ENCODE peak calls at places on chromosomes 11 and 22, in seven cellular contexts. One of them, this sample, is unnamed.

GRCh38 chr22:38317995-38318715 is 922 bp upstream of the CSNK1E start:
- DNase-seq in caudate nucleus: no peak
- DNase-seq in activated CD4-positive, alpha-beta T cell treated with anti-CD3 and anti-CD28 coated beads, Interleukin-2, amount 10 ng/mL, durations not matched to agents 7 days and 5 days: no peak
- DNase-seq in activated CD4-positive, CD25-positive, alpha-beta regulatory T cell: no peak
- DNase-seq in nephron progenitor cell: no peak
- DNase-seq in brain microvascular endothelial cell: peak
- DNase-seq in iPS DF 19.7: no peak
- DNase-seq in this sample: peak

GRCh38 chr11:2583605-2583958 is 116.2 kb downstream of the KCNQ1OT1 start:
- DNase-seq in caudate nucleus: no peak
- DNase-seq in activated CD4-positive, alpha-beta T cell treated with anti-CD3 and anti-CD28 coated beads, Interleukin-2, amount 10 ng/mL, durations not matched to agents 7 days and 5 days: no peak
- DNase-seq in activated CD4-positive, CD25-positive, alpha-beta regulatory T cell: no peak
- DNase-seq in nephron progenitor cell: no peak
- DNase-seq in brain microvascular endothelial cell: no peak
- DNase-seq in iPS DF 19.7: no peak
- DNase-seq in this sample: peak

GRCh38 chr11:115297330-115297729 is 206.9 kb downstream of the CADM1 start:
- DNase-seq in caudate nucleus: no peak
- DNase-seq in activated CD4-positive, alpha-beta T cell treated with anti-CD3 and anti-CD28 coated beads, Interleukin-2, amount 10 ng/mL, durations not matched to agents 7 days and 5 days: no peak
- DNase-seq in activated CD4-positive, CD25-positive, alpha-beta regulatory T cell: no peak
- DNase-seq in nephron progenitor cell: no peak
- DNase-seq in brain microvascular endothelial cell: no peak
- DNase-seq in iPS DF 19.7: no peak
- DNase-seq in this sample: no peak

GRCh38 chr11:12646478-12646877 is 27.7 kb upstream of the TEAD1 start:
- DNase-seq in caudate nucleus: no peak
- DNase-seq in activated CD4-positive, alpha-beta T cell treated with anti-CD3 and anti-CD28 coated beads, Interleukin-2, amount 10 ng/mL, durations not matched to agents 7 days and 5 days: no peak
- DNase-seq in activated CD4-positive, CD25-positive, alpha-beta regulatory T cell: no peak
- DNase-seq in nephron progenitor cell: no peak
- DNase-seq in brain microvascular endothelial cell: no peak
- DNase-seq in iPS DF 19.7: no peak
- DNase-seq in this sample: no peak

GRCh38 chr11:117809236-117810055 is 12.4 kb upstream of the DSCAML1 start:
- DNase-seq in caudate nucleus: peak
- DNase-seq in activated CD4-positive, alpha-beta T cell treated with anti-CD3 and anti-CD28 coated beads, Interleukin-2, amount 10 ng/mL, durations not matched to agents 7 days and 5 days: peak
- DNase-seq in activated CD4-positive, CD25-positive, alpha-beta regulatory T cell: peak
- DNase-seq in nephron progenitor cell: peak
- DNase-seq in brain microvascular endothelial cell: peak
- DNase-seq in iPS DF 19.7: no peak
- DNase-seq in this sample: peak

GRCh38 chr11:117816151-117816741 is 8.3 kb downstream of the FXYD2 start:
- DNase-seq in caudate nucleus: no peak
- DNase-seq in activated CD4-positive, alpha-beta T cell treated with anti-CD3 and anti-CD28 coated beads, Interleukin-2, amount 10 ng/mL, durations not matched to agents 7 days and 5 days: no peak
- DNase-seq in activated CD4-positive, CD25-positive, alpha-beta regulatory T cell: no peak
- DNase-seq in nephron progenitor cell: peak
- DNase-seq in brain microvascular endothelial cell: peak
- DNase-seq in iPS DF 19.7: no peak
- DNase-seq in this sample: peak

GRCh38 chr11:107567739-107568335 is 2.3 kb upstream of the ALKBH8 start:
- DNase-seq in caudate nucleus: no peak
- DNase-seq in activated CD4-positive, alpha-beta T cell treated with anti-CD3 and anti-CD28 coated beads, Interleukin-2, amount 10 ng/mL, durations not matched to agents 7 days and 5 days: no peak
- DNase-seq in activated CD4-positive, CD25-positive, alpha-beta regulatory T cell: no peak
- DNase-seq in nephron progenitor cell: no peak
- DNase-seq in brain microvascular endothelial cell: no peak
- DNase-seq in iPS DF 19.7: no peak
- DNase-seq in this sample: no peak

GRCh38 chr11:69518081-69518950 is 36.9 kb downstream of the LINC01488 start:
- DNase-seq in caudate nucleus: no peak
- DNase-seq in activated CD4-positive, alpha-beta T cell treated with anti-CD3 and anti-CD28 coated beads, Interleukin-2, amount 10 ng/mL, durations not matched to agents 7 days and 5 days: no peak
- DNase-seq in activated CD4-positive, CD25-positive, alpha-beta regulatory T cell: no peak
- DNase-seq in nephron progenitor cell: no peak
- DNase-seq in brain microvascular endothelial cell: peak
- DNase-seq in iPS DF 19.7: no peak
- DNase-seq in this sample: no peak

GRCh38 chr11:72227316-72228228 is 3.0 kb downstream of the INPPL1 start:
- DNase-seq in caudate nucleus: no peak
- DNase-seq in activated CD4-positive, alpha-beta T cell treated with anti-CD3 and anti-CD28 coated beads, Interleukin-2, amount 10 ng/mL, durations not matched to agents 7 days and 5 days: no peak
- DNase-seq in activated CD4-positive, CD25-positive, alpha-beta regulatory T cell: no peak
- DNase-seq in nephron progenitor cell: no peak
- DNase-seq in brain microvascular endothelial cell: no peak
- DNase-seq in iPS DF 19.7: no peak
- DNase-seq in this sample: no peak

GRCh38 chr11:46894506-46894905 is 23.8 kb downstream of the LRP4 start:
- DNase-seq in caudate nucleus: no peak
- DNase-seq in activated CD4-positive, alpha-beta T cell treated with anti-CD3 and anti-CD28 coated beads, Interleukin-2, amount 10 ng/mL, durations not matched to agents 7 days and 5 days: no peak
- DNase-seq in activated CD4-positive, CD25-positive, alpha-beta regulatory T cell: no peak
- DNase-seq in nephron progenitor cell: no peak
- DNase-seq in brain microvascular endothelial cell: no peak
- DNase-seq in iPS DF 19.7: no peak
- DNase-seq in this sample: no peak

GRCh38 chr22:35575116-35575748 is 34.6 kb downstream of the RASD2 start:
- DNase-seq in caudate nucleus: no peak
- DNase-seq in activated CD4-positive, alpha-beta T cell treated with anti-CD3 and anti-CD28 coated beads, Interleukin-2, amount 10 ng/mL, durations not matched to agents 7 days and 5 days: no peak
- DNase-seq in activated CD4-positive, CD25-positive, alpha-beta regulatory T cell: no peak
- DNase-seq in nephron progenitor cell: no peak
- DNase-seq in brain microvascular endothelial cell: no peak
- DNase-seq in iPS DF 19.7: no peak
- DNase-seq in this sample: no peak

GRCh38 chr22:25399649-25400151 is 164.8 kb upstream of the GRK3 start:
- DNase-seq in caudate nucleus: no peak
- DNase-seq in activated CD4-positive, alpha-beta T cell treated with anti-CD3 and anti-CD28 coated beads, Interleukin-2, amount 10 ng/mL, durations not matched to agents 7 days and 5 days: no peak
- DNase-seq in activated CD4-positive, CD25-positive, alpha-beta regulatory T cell: no peak
- DNase-seq in nephron progenitor cell: no peak
- DNase-seq in brain microvascular endothelial cell: no peak
- DNase-seq in iPS DF 19.7: no peak
- DNase-seq in this sample: no peak

GRCh38 chr11:15603208-15603607 is 488.5 kb downstream of the INSC start:
- DNase-seq in caudate nucleus: no peak
- DNase-seq in activated CD4-positive, alpha-beta T cell treated with anti-CD3 and anti-CD28 coated beads, Interleukin-2, amount 10 ng/mL, durations not matched to agents 7 days and 5 days: no peak
- DNase-seq in activated CD4-positive, CD25-positive, alpha-beta regulatory T cell: no peak
- DNase-seq in nephron progenitor cell: no peak
- DNase-seq in brain microvascular endothelial cell: no peak
- DNase-seq in iPS DF 19.7: no peak
- DNase-seq in this sample: no peak

GRCh38 chr11:94154095-94154856 is 25.6 kb downstream of the PANX1 start:
- DNase-seq in caudate nucleus: no peak
- DNase-seq in activated CD4-positive, alpha-beta T cell treated with anti-CD3 and anti-CD28 coated beads, Interleukin-2, amount 10 ng/mL, durations not matched to agents 7 days and 5 days: no peak
- DNase-seq in activated CD4-positive, CD25-positive, alpha-beta regulatory T cell: no peak
- DNase-seq in nephron progenitor cell: no peak
- DNase-seq in brain microvascular endothelial cell: no peak
- DNase-seq in iPS DF 19.7: no peak
- DNase-seq in this sample: no peak

GRCh38 chr11:34029176-34029575 is 22.4 kb upstream of the CAPRIN1 start:
- DNase-seq in caudate nucleus: no peak
- DNase-seq in activated CD4-positive, alpha-beta T cell treated with anti-CD3 and anti-CD28 coated beads, Interleukin-2, amount 10 ng/mL, durations not matched to agents 7 days and 5 days: no peak
- DNase-seq in activated CD4-positive, CD25-positive, alpha-beta regulatory T cell: no peak
- DNase-seq in nephron progenitor cell: no peak
- DNase-seq in brain microvascular endothelial cell: no peak
- DNase-seq in iPS DF 19.7: no peak
- DNase-seq in this sample: no peak

GRCh38 chr11:78339483-78339882 is 78.1 kb downstream of the GAB2 start:
- DNase-seq in caudate nucleus: no peak
- DNase-seq in activated CD4-positive, alpha-beta T cell treated with anti-CD3 and anti-CD28 coated beads, Interleukin-2, amount 10 ng/mL, durations not matched to agents 7 days and 5 days: no peak
- DNase-seq in activated CD4-positive, CD25-positive, alpha-beta regulatory T cell: no peak
- DNase-seq in nephron progenitor cell: no peak
- DNase-seq in brain microvascular endothelial cell: no peak
- DNase-seq in iPS DF 19.7: no peak
- DNase-seq in this sample: no peak

GRCh38 chr11:25566298-25567200 is 765.4 kb upstream of the ANO3 start:
- DNase-seq in caudate nucleus: no peak
- DNase-seq in activated CD4-positive, alpha-beta T cell treated with anti-CD3 and anti-CD28 coated beads, Interleukin-2, amount 10 ng/mL, durations not matched to agents 7 days and 5 days: no peak
- DNase-seq in activated CD4-positive, CD25-positive, alpha-beta regulatory T cell: no peak
- DNase-seq in nephron progenitor cell: no peak
- DNase-seq in brain microvascular endothelial cell: no peak
- DNase-seq in iPS DF 19.7: no peak
- DNase-seq in this sample: no peak

GRCh38 chr22:35205956-35206355 is 51.3 kb upstream of the HMGXB4 start:
- DNase-seq in caudate nucleus: no peak
- DNase-seq in activated CD4-positive, alpha-beta T cell treated with anti-CD3 and anti-CD28 coated beads, Interleukin-2, amount 10 ng/mL, durations not matched to agents 7 days and 5 days: no peak
- DNase-seq in activated CD4-positive, CD25-positive, alpha-beta regulatory T cell: no peak
- DNase-seq in nephron progenitor cell: no peak
- DNase-seq in brain microvascular endothelial cell: peak
- DNase-seq in iPS DF 19.7: no peak
- DNase-seq in this sample: no peak

GRCh38 chr11:75625970-75626691 is 42.7 kb downstream of the MAP6 start:
- DNase-seq in caudate nucleus: no peak
- DNase-seq in activated CD4-positive, alpha-beta T cell treated with anti-CD3 and anti-CD28 coated beads, Interleukin-2, amount 10 ng/mL, durations not matched to agents 7 days and 5 days: no peak
- DNase-seq in activated CD4-positive, CD25-positive, alpha-beta regulatory T cell: no peak
- DNase-seq in nephron progenitor cell: no peak
- DNase-seq in brain microvascular endothelial cell: peak
- DNase-seq in iPS DF 19.7: no peak
- DNase-seq in this sample: peak

GRCh38 chr11:67163006-67163405 is 43.9 kb downstream of the KDM2A start:
- DNase-seq in caudate nucleus: no peak
- DNase-seq in activated CD4-positive, alpha-beta T cell treated with anti-CD3 and anti-CD28 coated beads, Interleukin-2, amount 10 ng/mL, durations not matched to agents 7 days and 5 days: no peak
- DNase-seq in activated CD4-positive, CD25-positive, alpha-beta regulatory T cell: no peak
- DNase-seq in nephron progenitor cell: no peak
- DNase-seq in brain microvascular endothelial cell: no peak
- DNase-seq in iPS DF 19.7: no peak
- DNase-seq in this sample: no peak

GRCh38 chr11:106202935-106203620 is 125.6 kb downstream of the AASDHPPT start:
- DNase-seq in caudate nucleus: no peak
- DNase-seq in activated CD4-positive, alpha-beta T cell treated with anti-CD3 and anti-CD28 coated beads, Interleukin-2, amount 10 ng/mL, durations not matched to agents 7 days and 5 days: no peak
- DNase-seq in activated CD4-positive, CD25-positive, alpha-beta regulatory T cell: no peak
- DNase-seq in nephron progenitor cell: no peak
- DNase-seq in brain microvascular endothelial cell: peak
- DNase-seq in iPS DF 19.7: no peak
- DNase-seq in this sample: no peak

GRCh38 chr11:131999955-132000354 is 629.5 kb downstream of the NTM start:
- DNase-seq in caudate nucleus: no peak
- DNase-seq in activated CD4-positive, alpha-beta T cell treated with anti-CD3 and anti-CD28 coated beads, Interleukin-2, amount 10 ng/mL, durations not matched to agents 7 days and 5 days: no peak
- DNase-seq in activated CD4-positive, CD25-positive, alpha-beta regulatory T cell: no peak
- DNase-seq in nephron progenitor cell: no peak
- DNase-seq in brain microvascular endothelial cell: no peak
- DNase-seq in iPS DF 19.7: no peak
- DNase-seq in this sample: no peak

GRCh38 chr22:47128216-47129215 is 366.1 kb downstream of the TBC1D22A start:
- DNase-seq in caudate nucleus: no peak
- DNase-seq in activated CD4-positive, alpha-beta T cell treated with anti-CD3 and anti-CD28 coated beads, Interleukin-2, amount 10 ng/mL, durations not matched to agents 7 days and 5 days: no peak
- DNase-seq in activated CD4-positive, CD25-positive, alpha-beta regulatory T cell: no peak
- DNase-seq in nephron progenitor cell: no peak
- DNase-seq in brain microvascular endothelial cell: no peak
- DNase-seq in iPS DF 19.7: no peak
- DNase-seq in this sample: no peak

GRCh38 chr11:106425819-106426218 is 348.4 kb downstream of the AASDHPPT start:
- DNase-seq in caudate nucleus: no peak
- DNase-seq in activated CD4-positive, alpha-beta T cell treated with anti-CD3 and anti-CD28 coated beads, Interleukin-2, amount 10 ng/mL, durations not matched to agents 7 days and 5 days: no peak
- DNase-seq in activated CD4-positive, CD25-positive, alpha-beta regulatory T cell: no peak
- DNase-seq in nephron progenitor cell: no peak
- DNase-seq in brain microvascular endothelial cell: no peak
- DNase-seq in iPS DF 19.7: no peak
- DNase-seq in this sample: no peak

GRCh38 chr22:33105501-33105911 is 47.3 kb upstream of the SYN3 start:
- DNase-seq in caudate nucleus: peak
- DNase-seq in activated CD4-positive, alpha-beta T cell treated with anti-CD3 and anti-CD28 coated beads, Interleukin-2, amount 10 ng/mL, durations not matched to agents 7 days and 5 days: no peak
- DNase-seq in activated CD4-positive, CD25-positive, alpha-beta regulatory T cell: no peak
- DNase-seq in nephron progenitor cell: peak
- DNase-seq in brain microvascular endothelial cell: no peak
- DNase-seq in iPS DF 19.7: no peak
- DNase-seq in this sample: no peak

GRCh38 chr22:45948081-45948648 is 28.8 kb downstream of the WNT7B start:
- DNase-seq in caudate nucleus: no peak
- DNase-seq in activated CD4-positive, alpha-beta T cell treated with anti-CD3 and anti-CD28 coated beads, Interleukin-2, amount 10 ng/mL, durations not matched to agents 7 days and 5 days: no peak
- DNase-seq in activated CD4-positive, CD25-positive, alpha-beta regulatory T cell: no peak
- DNase-seq in nephron progenitor cell: no peak
- DNase-seq in brain microvascular endothelial cell: no peak
- DNase-seq in iPS DF 19.7: no peak
- DNase-seq in this sample: no peak

GRCh38 chr11:1336836-1337646 is 27.6 kb upstream of the TOLLIP start:
- DNase-seq in caudate nucleus: no peak
- DNase-seq in activated CD4-positive, alpha-beta T cell treated with anti-CD3 and anti-CD28 coated beads, Interleukin-2, amount 10 ng/mL, durations not matched to agents 7 days and 5 days: peak
- DNase-seq in activated CD4-positive, CD25-positive, alpha-beta regulatory T cell: no peak
- DNase-seq in nephron progenitor cell: peak
- DNase-seq in brain microvascular endothelial cell: no peak
- DNase-seq in iPS DF 19.7: no peak
- DNase-seq in this sample: peak

GRCh38 chr11:128171496-128171895 is 415.9 kb downstream of the ETS1 start:
- DNase-seq in caudate nucleus: no peak
- DNase-seq in activated CD4-positive, alpha-beta T cell treated with anti-CD3 and anti-CD28 coated beads, Interleukin-2, amount 10 ng/mL, durations not matched to agents 7 days and 5 days: no peak
- DNase-seq in activated CD4-positive, CD25-positive, alpha-beta regulatory T cell: no peak
- DNase-seq in nephron progenitor cell: no peak
- DNase-seq in brain microvascular endothelial cell: no peak
- DNase-seq in iPS DF 19.7: no peak
- DNase-seq in this sample: no peak

GRCh38 chr11:92035488-92035887 is 189.1 kb upstream of the FAT3 start:
- DNase-seq in caudate nucleus: no peak
- DNase-seq in activated CD4-positive, alpha-beta T cell treated with anti-CD3 and anti-CD28 coated beads, Interleukin-2, amount 10 ng/mL, durations not matched to agents 7 days and 5 days: no peak
- DNase-seq in activated CD4-positive, CD25-positive, alpha-beta regulatory T cell: no peak
- DNase-seq in nephron progenitor cell: no peak
- DNase-seq in brain microvascular endothelial cell: no peak
- DNase-seq in iPS DF 19.7: no peak
- DNase-seq in this sample: no peak

GRCh38 chr11:7270233-7270760 is 18.6 kb downstream of the SYT9 start:
- DNase-seq in caudate nucleus: no peak
- DNase-seq in activated CD4-positive, alpha-beta T cell treated with anti-CD3 and anti-CD28 coated beads, Interleukin-2, amount 10 ng/mL, durations not matched to agents 7 days and 5 days: no peak
- DNase-seq in activated CD4-positive, CD25-positive, alpha-beta regulatory T cell: no peak
- DNase-seq in nephron progenitor cell: no peak
- DNase-seq in brain microvascular endothelial cell: no peak
- DNase-seq in iPS DF 19.7: no peak
- DNase-seq in this sample: no peak

GRCh38 chr22:48490513-48491411 is 1336.9 kb downstream of the BRD1 start:
- DNase-seq in caudate nucleus: no peak
- DNase-seq in activated CD4-positive, alpha-beta T cell treated with anti-CD3 and anti-CD28 coated beads, Interleukin-2, amount 10 ng/mL, durations not matched to agents 7 days and 5 days: no peak
- DNase-seq in activated CD4-positive, CD25-positive, alpha-beta regulatory T cell: no peak
- DNase-seq in nephron progenitor cell: no peak
- DNase-seq in brain microvascular endothelial cell: no peak
- DNase-seq in iPS DF 19.7: no peak
- DNase-seq in this sample: peak

GRCh38 chr22:37930270-37930951 is 23.0 kb downstream of the C22orf23 start:
- DNase-seq in caudate nucleus: no peak
- DNase-seq in activated CD4-positive, alpha-beta T cell treated with anti-CD3 and anti-CD28 coated beads, Interleukin-2, amount 10 ng/mL, durations not matched to agents 7 days and 5 days: peak
- DNase-seq in activated CD4-positive, CD25-positive, alpha-beta regulatory T cell: no peak
- DNase-seq in nephron progenitor cell: no peak
- DNase-seq in brain microvascular endothelial cell: no peak
- DNase-seq in iPS DF 19.7: no peak
- DNase-seq in this sample: no peak

GRCh38 chr22:31148953-31149627 is 8.8 kb upstream of the PLA2G3 start:
- DNase-seq in caudate nucleus: peak
- DNase-seq in activated CD4-positive, alpha-beta T cell treated with anti-CD3 and anti-CD28 coated beads, Interleukin-2, amount 10 ng/mL, durations not matched to agents 7 days and 5 days: peak
- DNase-seq in activated CD4-positive, CD25-positive, alpha-beta regulatory T cell: no peak
- DNase-seq in nephron progenitor cell: peak
- DNase-seq in brain microvascular endothelial cell: peak
- DNase-seq in iPS DF 19.7: peak
- DNase-seq in this sample: peak

GRCh38 chr11:133842730-133843129 is 2.6 kb downstream of the SPATA19 start:
- DNase-seq in caudate nucleus: no peak
- DNase-seq in activated CD4-positive, alpha-beta T cell treated with anti-CD3 and anti-CD28 coated beads, Interleukin-2, amount 10 ng/mL, durations not matched to agents 7 days and 5 days: no peak
- DNase-seq in activated CD4-positive, CD25-positive, alpha-beta regulatory T cell: no peak
- DNase-seq in nephron progenitor cell: no peak
- DNase-seq in brain microvascular endothelial cell: no peak
- DNase-seq in iPS DF 19.7: no peak
- DNase-seq in this sample: no peak

GRCh38 chr11:45378516-45378915 is 92.4 kb upstream of the SYT13 start:
- DNase-seq in caudate nucleus: no peak
- DNase-seq in activated CD4-positive, alpha-beta T cell treated with anti-CD3 and anti-CD28 coated beads, Interleukin-2, amount 10 ng/mL, durations not matched to agents 7 days and 5 days: no peak
- DNase-seq in activated CD4-positive, CD25-positive, alpha-beta regulatory T cell: no peak
- DNase-seq in nephron progenitor cell: no peak
- DNase-seq in brain microvascular endothelial cell: no peak
- DNase-seq in iPS DF 19.7: no peak
- DNase-seq in this sample: no peak

GRCh38 chr22:38941488-38941987 is 15.9 kb upstream of the APOBEC3A start:
- DNase-seq in caudate nucleus: no peak
- DNase-seq in activated CD4-positive, alpha-beta T cell treated with anti-CD3 and anti-CD28 coated beads, Interleukin-2, amount 10 ng/mL, durations not matched to agents 7 days and 5 days: peak
- DNase-seq in activated CD4-positive, CD25-positive, alpha-beta regulatory T cell: no peak
- DNase-seq in nephron progenitor cell: no peak
- DNase-seq in brain microvascular endothelial cell: no peak
- DNase-seq in iPS DF 19.7: no peak
- DNase-seq in this sample: no peak

GRCh38 chr11:8886332-8886731 is 24.7 kb upstream of the AKIP1 start:
- DNase-seq in caudate nucleus: no peak
- DNase-seq in activated CD4-positive, alpha-beta T cell treated with anti-CD3 and anti-CD28 coated beads, Interleukin-2, amount 10 ng/mL, durations not matched to agents 7 days and 5 days: no peak
- DNase-seq in activated CD4-positive, CD25-positive, alpha-beta regulatory T cell: no peak
- DNase-seq in nephron progenitor cell: no peak
- DNase-seq in brain microvascular endothelial cell: no peak
- DNase-seq in iPS DF 19.7: no peak
- DNase-seq in this sample: no peak

GRCh38 chr22:27391092-27391770 is 410.3 kb downstream of the MN1 start:
- DNase-seq in caudate nucleus: no peak
- DNase-seq in activated CD4-positive, alpha-beta T cell treated with anti-CD3 and anti-CD28 coated beads, Interleukin-2, amount 10 ng/mL, durations not matched to agents 7 days and 5 days: no peak
- DNase-seq in activated CD4-positive, CD25-positive, alpha-beta regulatory T cell: no peak
- DNase-seq in nephron progenitor cell: peak
- DNase-seq in brain microvascular endothelial cell: no peak
- DNase-seq in iPS DF 19.7: no peak
- DNase-seq in this sample: no peak

This sample was measured in retina.